ENCODE peak calls at places on chromosome X, in four cellular contexts. Z, U, X and K are unnamed samples.

GRCh38 chrX:47802589-47802988 is 34.1 kb upstream of the ZNF81 start:
- DNase-seq in X (no peak), Z (no peak), U (peak), K (no peak)

GRCh38 chrX:119880552-119881437 is 9.2 kb downstream of the NDUFA1 start:
- DNase-seq in X (peak), U (peak), Z (peak), K (peak)

GRCh38 chrX:130145123-130145522 is 20.5 kb downstream of the AIFM1 start:
- DNase-seq in Z (no peak), X (no peak), U (no peak), K (no peak)

GRCh38 chrX:150515801-150516200 is 52.6 kb upstream of the MTM1 start:
- DNase-seq in X (no peak), U (no peak), Z (no peak), K (no peak)

GRCh38 chrX:34300871-34301270 is 168.8 kb upstream of the FAM47A start:
- DNase-seq in Z (no peak), X (peak), U (peak), K (peak)

GRCh38 chrX:137354851-137355250 is 211.1 kb upstream of the ZIC3 start:
- DNase-seq in U (no peak), X (no peak), Z (no peak), K (no peak)

GRCh38 chrX:40922307-40922706 is 162.9 kb upstream of the USP9X start:
- DNase-seq in U (peak), Z (no peak), X (peak), K (peak)

GRCh38 chrX:40449396-40449795 is 131.4 kb upstream of the ATP6AP2 start:
- DNase-seq in Z (no peak), X (no peak), U (no peak), K (no peak)

GRCh38 chrX:119942831-119943184 is 743 bp downstream of the NKAP start:
- DNase-seq in U (peak), X (peak), Z (no peak), K (no peak)

GRCh38 chrX:109732319-109732779 is 708 bp downstream of the ACSL4 start:
- DNase-seq in U (no peak), Z (no peak), X (peak), K (peak)

GRCh38 chrX:3962511-3963350 is 249.3 kb upstream of the PRKX start:
- DNase-seq in Z (no peak), X (peak), U (peak), K (peak)

GRCh38 chrX:31337332-31337731 is 265.5 kb upstream of the FTHL17 start:
- DNase-seq in U (no peak), Z (no peak), X (no peak), K (no peak)

GRCh38 chrX:75038925-75039324 is 113.7 kb upstream of the NEXMIF start:
- DNase-seq in Z (peak), U (peak), X (no peak), K (no peak)

GRCh38 chrX:140087865-140088264 is 122.5 kb upstream of the CXorf66 start:
- DNase-seq in U (no peak), Z (no peak), X (no peak), K (no peak)

GRCh38 chrX:10656214-10656613 is 35.8 kb upstream of the MID1 start:
- DNase-seq in X (no peak), U (no peak), Z (no peak), K (no peak)

GRCh38 chrX:10157032-10157341 is 212 bp downstream of the CLCN4 start:
- DNase-seq in U (no peak), Z (no peak), X (no peak), K (no peak)

GRCh38 chrX:45036161-45036560 is 163.2 kb downstream of the KDM6A start:
- DNase-seq in Z (no peak), X (no peak), U (no peak), K (no peak)

GRCh38 chrX:39195156-39195555 is 393.9 kb downstream of the MID1IP1 start:
- DNase-seq in U (no peak), Z (no peak), X (no peak), K (no peak)

GRCh38 chrX:111035991-111036390 is 60.0 kb upstream of the PAK3 start:
- DNase-seq in X (no peak), Z (no peak), U (no peak), K (no peak)

GRCh38 chrX:111035256-111035655 is 60.7 kb upstream of the PAK3 start:
- DNase-seq in U (no peak), Z (no peak), X (no peak), K (no peak)

GRCh38 chrX:111040377-111041017 is 55.5 kb upstream of the PAK3 start:
- DNase-seq in Z (no peak), X (no peak), U (no peak), K (no peak)

GRCh38 chrX:111039606-111040005 is 56.4 kb upstream of the PAK3 start:
- DNase-seq in U (no peak), Z (no peak), X (no peak), K (no peak)

GRCh38 chrX:111041018-111041462 is 55.0 kb upstream of the PAK3 start:
- DNase-seq in X (no peak), Z (no peak), U (peak), K (no peak)
- TF ChIP-seq NFIC in X (no peak), Z (no peak), U (no peak), K (no peak)

DNA sequence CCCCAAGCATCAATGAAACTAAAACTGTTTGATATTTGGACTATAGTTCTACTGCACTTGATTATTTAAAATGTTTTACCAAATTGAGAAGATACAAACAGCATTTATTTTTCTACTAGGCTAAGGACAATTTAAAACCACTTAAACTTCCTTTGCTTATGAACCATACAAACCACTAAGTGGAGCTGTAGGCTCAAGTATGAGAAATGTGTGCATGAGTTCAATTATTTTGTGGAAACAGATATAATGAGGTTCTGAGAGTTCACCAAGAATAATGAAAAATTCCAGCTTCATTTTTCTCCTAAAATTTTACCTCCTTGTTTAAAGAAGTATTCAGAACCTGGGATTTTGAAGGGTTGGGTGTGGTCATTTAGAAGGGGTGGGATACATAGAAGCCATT is 63.1 kb downstream of the SERPINA7 start:
- DNase-seq in Z (no peak), U (peak), X (no peak), K (no peak)
- TF ChIP-seq NFIC in Z (no peak), U (no peak), X (no peak), K (no peak)

DNA sequence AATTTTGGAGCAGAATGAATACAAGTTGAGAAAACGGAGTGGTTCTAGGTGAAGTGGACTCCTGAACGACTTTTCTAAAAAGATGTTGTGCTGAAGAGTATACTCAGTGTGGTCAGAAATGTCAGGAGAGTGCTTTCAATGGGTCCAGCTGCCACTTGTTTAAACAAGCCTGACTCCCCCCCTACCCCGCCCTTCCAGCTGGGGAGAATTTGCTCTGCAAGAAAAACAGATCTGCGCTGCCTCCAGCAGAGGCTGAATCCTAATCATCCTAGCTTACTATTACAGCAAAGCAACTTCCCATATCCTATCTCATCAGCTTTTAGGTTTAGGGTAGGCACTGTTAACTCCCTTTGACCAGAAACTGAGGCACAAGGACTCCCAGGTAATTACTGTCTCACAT is 1.9 kb downstream of the MAP3K15 start:
- DNase-seq in Z (no peak), U (peak), X (no peak), K (peak)
- TF ChIP-seq NFIC in Z (no peak), U (no peak), X (no peak), K (no peak)

GRCh38 chrX:23802431-23802830 is 19.5 kb downstream of the SAT1 start:
- DNase-seq in Z (no peak), U (no peak), X (no peak), K (no peak)
- TF ChIP-seq NFIC in Z (no peak), U (no peak), X (no peak), K (no peak)